ENCODE peak calls at places on chromosomes 16 and 17, in ten cellular contexts. G, Z, H, L, Q, J, E, P, X and S are unnamed samples.

GRCh38 chr17:73096866-73097265 is 4.4 kb upstream of the SLC39A11 start:
- DNase-seq in X (no peak), Z (no peak), P (no peak), G (no peak), L (no peak), E (no peak), Q (no peak), H (no peak), J (no peak), S (no peak)

GRCh38 chr16:76900285-76901263 is 290.4 kb upstream of the MON1B start:
- DNase-seq in P (no peak), X (no peak), Q (no peak), E (no peak), H (no peak), G (no peak), Z (no peak), L (no peak), J (no peak), S (no peak)

GRCh38 chr16:50213939-50214519 is 52.3 kb upstream of the ADCY7 start:
- DNase-seq in H (peak; percentile 52), E (no peak), Z (no peak), Q (peak; percentile 86), L (no peak), J (no peak), G (peak; percentile 36), P (no peak), X (peak; percentile 48), S (no peak)

GRCh38 chr17:51948128-51948527 is 210.4 kb downstream of the CA10 start:
- DNase-seq in J (no peak), Q (no peak), P (no peak), Z (no peak), H (no peak), X (no peak), G (no peak), E (peak; percentile 8), L (no peak), S (no peak)

GRCh38 chr16:21996923-21997692 is 3.8 kb downstream of the PDZD9 start:
- DNase-seq in Z (no peak), P (no peak), X (no peak), J (no peak), E (no peak), L (no peak), G (no peak), Q (peak; percentile 17), H (no peak), S (no peak)

GRCh38 chr16:81841709-81842108 is 62.6 kb downstream of the PLCG2 start:
- DNase-seq in H (no peak), Z (no peak), L (no peak), P (no peak), X (no peak), E (no peak), J (no peak), G (no peak), Q (no peak), S (no peak)

GRCh38 chr17:78671607-78672404 is 94.6 kb upstream of the DNAH17 start:
- DNase-seq in H (no peak), J (no peak), P (no peak), G (no peak), E (no peak), L (no peak), Q (no peak), Z (no peak), X (no peak), S (no peak)

GRCh38 chr16:12272264-12272663 is 295.7 kb downstream of the SNX29 start:
- DNase-seq in H (no peak), G (no peak), X (no peak), J (no peak), E (no peak), P (no peak), Q (no peak), Z (no peak), L (no peak), S (no peak)

DNA sequence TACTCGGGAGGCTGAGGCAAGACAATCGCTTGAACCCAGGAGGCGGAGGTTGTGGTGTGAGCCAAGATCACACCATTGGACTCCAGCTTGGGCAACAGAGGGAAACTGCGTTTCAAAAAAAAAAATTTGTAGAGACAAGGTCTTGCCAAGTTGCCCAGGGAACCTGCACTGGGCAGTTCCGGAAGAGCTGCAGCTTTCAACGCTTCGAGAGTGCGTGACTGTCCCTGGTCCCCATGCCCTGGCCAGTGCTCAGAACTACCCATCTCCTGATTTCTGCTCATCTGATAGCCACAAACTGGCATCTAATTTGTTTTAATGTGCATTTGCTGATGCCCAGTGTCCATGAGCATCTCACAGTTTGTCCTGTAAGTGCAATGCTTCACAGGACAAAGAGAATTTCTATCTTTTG is 4.0 kb downstream of the ACTG1 start:
- DNase-seq in L (no peak), J (no peak), P (no peak), E (no peak), H (no peak), G (peak; percentile 84), Z (no peak), X (no peak), Q (peak; percentile 39), S (peak; percentile 61)
- H3K4me3 ChIP-seq in L (peak overlapping the region; percentile 97), J (peak overlapping the region; percentile 96), P (peak overlapping the region; percentile 93), E (peak overlapping the region; percentile 87), H (peak overlapping the region; percentile 97), G (no peak overlapping the region), Z (peak overlapping the region; percentile 89), X (peak overlapping the region; percentile 70), Q (no peak overlapping the region), S (peak overlapping the region; percentile 99)

DNA sequence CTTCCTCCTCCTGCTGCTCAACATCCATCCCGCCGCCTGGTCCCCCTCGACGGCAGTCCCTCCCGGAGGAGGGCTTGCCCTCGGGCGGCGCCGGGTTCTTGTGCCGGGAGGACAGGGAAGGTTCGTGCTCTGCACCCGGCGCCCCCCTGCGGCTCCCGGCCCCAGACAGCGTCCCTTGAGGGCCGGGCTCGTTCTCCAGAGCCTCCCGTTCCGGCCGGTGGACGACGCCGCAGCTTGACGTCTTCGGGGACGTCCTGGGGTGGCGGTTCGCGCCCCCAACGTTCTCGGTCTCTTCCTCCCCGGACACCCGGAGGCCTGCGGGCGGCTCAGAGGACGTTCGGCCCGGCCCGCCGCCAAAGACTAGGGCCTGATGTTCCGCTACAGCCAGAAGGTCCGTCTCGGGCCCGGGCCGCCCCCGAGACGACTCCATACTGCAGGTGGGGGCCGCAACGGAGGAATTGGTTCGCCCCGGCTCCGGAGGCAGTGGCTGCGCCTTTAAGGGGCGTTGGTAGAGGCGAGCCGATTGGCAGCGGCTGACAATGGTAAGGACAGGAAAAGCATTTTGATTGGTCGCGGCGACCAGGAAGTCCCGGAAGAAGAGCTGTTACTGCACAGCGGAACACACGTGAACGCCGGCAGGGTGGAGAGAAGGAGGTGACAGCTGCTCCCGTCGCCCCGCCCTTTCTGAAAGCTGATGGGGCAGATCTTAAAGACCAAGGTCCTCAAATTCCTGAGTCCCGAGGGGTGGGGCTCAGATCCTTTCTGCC is at the start of gene BORCS6:
- DNase-seq in P (peak; percentile 87), G (peak; percentile 96), Q (peak; percentile 98), J (peak; percentile 99), L (peak; percentile 97), Z (peak; percentile 99), E (peak; percentile 98), H (peak; percentile 99), X (peak; percentile 86), S (peak; percentile 100)
- TF ChIP-seq POLR2AphosphoS5 in P (no peak), G (peak; percentile 75), Q (peak; percentile 27), J (no peak), L (peak; percentile 69), Z (peak; percentile 98), E (peak; percentile 92), H (peak; percentile 72), X (peak; percentile 18), S (peak; percentile 87)

DNA sequence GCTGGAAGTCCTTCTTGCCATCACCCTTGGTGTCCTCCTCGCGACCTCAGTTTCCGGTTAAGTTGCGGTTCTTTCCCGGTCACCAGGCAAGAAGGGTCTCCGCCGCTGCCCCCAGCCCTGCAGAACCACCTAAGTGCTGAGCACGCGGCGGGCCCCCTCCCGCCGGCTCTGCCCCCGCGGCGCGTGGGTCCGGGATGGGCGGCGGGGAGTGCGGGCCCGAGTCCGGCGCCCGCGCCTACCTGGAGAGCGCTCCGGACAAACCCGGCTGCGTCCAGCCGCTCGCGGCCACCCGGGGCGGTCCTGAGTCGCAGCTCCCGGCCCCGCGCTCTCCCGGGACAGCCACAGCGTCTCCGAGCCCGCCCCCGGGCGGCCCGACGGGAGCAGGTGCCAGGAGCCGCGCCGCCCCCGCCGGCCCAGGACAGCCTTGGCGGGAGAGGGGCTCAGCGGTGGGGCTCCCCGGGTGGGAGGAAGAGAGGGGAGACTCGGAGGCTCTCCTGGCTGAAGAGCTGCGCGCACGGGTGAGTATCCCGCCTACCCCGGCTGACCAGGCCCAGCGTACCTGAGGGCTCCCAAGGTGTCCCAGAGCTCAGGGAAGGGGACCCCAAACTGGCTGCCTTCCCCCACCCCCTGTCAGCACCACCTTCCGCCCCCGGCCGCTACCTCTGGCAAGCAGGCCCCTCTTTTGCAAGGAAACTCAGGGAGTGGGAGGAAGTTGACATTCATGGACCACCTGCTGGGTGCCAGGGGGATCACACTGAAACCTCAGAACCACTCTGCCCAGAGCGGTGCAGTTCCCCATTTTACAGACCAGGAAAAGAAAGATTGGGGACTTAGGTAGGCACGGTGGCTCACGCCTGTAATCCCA is 22.2 kb upstream of the C17orf113 start:
- DNase-seq in Z (no peak), J (no peak), E (no peak), X (peak; percentile 83), P (peak; percentile 76), G (no peak), H (peak; percentile 67), Q (no peak), L (peak; percentile 48), S (no peak)
- H3K4me3 ChIP-seq in Z (peak overlapping the region; percentile 30), J (peak overlapping the region; percentile 41), E (peak overlapping the region; percentile 41), X (peak overlapping the region; percentile 42), P (peak overlapping the region; percentile 88), G (no peak overlapping the region), H (peak overlapping the region; percentile 78), Q (no peak overlapping the region), L (peak overlapping the region; percentile 49), S (no peak overlapping the region)

GRCh38 chr16:47470211-47470610 is 9.1 kb downstream of the PHKB start:
- DNase-seq in E (no peak), J (no peak), X (no peak), L (no peak), Q (no peak), Z (no peak), P (no peak), G (no peak), H (no peak), S (no peak)

GRCh38 chr16:47465919-47466630 is 4.9 kb downstream of the PHKB start:
- DNase-seq in H (no peak), G (no peak), Q (no peak), Z (no peak), X (no peak), E (no peak), L (no peak), J (no peak), P (no peak), S (no peak)

GRCh38 chr16:47470810-47471209 is 9.7 kb downstream of the PHKB start:
- DNase-seq in E (no peak), Q (no peak), J (no peak), H (no peak), G (no peak), X (no peak), Z (no peak), L (no peak), P (no peak), S (no peak)

GRCh38 chr16:47467501-47467900 is 6.4 kb downstream of the PHKB start:
- DNase-seq in E (no peak), P (no peak), G (no peak), Q (no peak), L (no peak), H (no peak), J (no peak), X (no peak), Z (no peak), S (no peak)

DNA sequence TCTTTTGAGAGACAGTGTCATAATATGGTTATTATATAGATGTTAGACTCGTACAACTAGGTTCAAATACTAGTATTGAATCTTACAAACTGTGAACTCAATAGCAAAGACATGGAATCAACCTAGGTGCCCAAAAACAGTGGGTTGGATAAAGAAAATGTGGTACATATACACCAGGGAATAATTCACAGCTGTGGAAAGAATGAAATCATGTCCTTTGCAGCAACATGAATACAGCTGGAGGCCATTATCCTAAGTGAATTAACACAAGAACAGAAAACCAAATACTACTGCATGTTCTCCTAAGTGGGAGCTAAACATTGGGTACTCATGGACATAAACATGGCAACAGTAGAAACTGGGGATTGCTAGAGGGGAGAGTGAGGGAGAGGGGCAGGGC is 8.1 kb downstream of the PHKB start:
- DNase-seq in Q (no peak), X (no peak), J (no peak), P (no peak), G (no peak), H (no peak), E (no peak), Z (no peak), L (no peak), S (no peak)
- TF ChIP-seq POLR2AphosphoS5 in Q (no peak), X (no peak), J (no peak), P (no peak), G (no peak), H (no peak), E (no peak), Z (no peak), L (no peak), S (no peak)